ENCODE peak calls at places on chromosomes 16 and 17, in ten cellular contexts. One of them, this sample, is unnamed.
A peak's percentile ranks its signal among the peaks of the same experiment; 100 is the strongest.

GRCh38 chr17:74192950-74193781 is 10.3 kb upstream of the RPL38 start:
- DNase-seq in fibroblast of pulmonary artery: no peak
- DNase-seq in ovary: no peak
- DNase-seq in left ventricle myocardium inferior: peak; percentile 48
- DNase-seq in astrocyte of the spinal cord: no peak
- DNase-seq in GM12865: no peak
- DNase-seq in bronchial epithelial cell: peak; percentile 86
- DNase-seq in heart right ventricle: peak; percentile 40
- DNase-seq in AG04449: no peak
- DNase-seq in small intestine: peak; percentile 82
- DNase-seq in this sample: peak; percentile 69

GRCh38 chr17:27384261-27384701 is 72.0 kb upstream of the KSR1 start:
- DNase-seq in fibroblast of pulmonary artery: peak; percentile 95
- DNase-seq in ovary: no peak
- DNase-seq in left ventricle myocardium inferior: peak; percentile 68
- DNase-seq in astrocyte of the spinal cord: peak; percentile 96
- DNase-seq in GM12865: peak; percentile 56
- DNase-seq in bronchial epithelial cell: peak; percentile 97
- DNase-seq in heart right ventricle: peak; percentile 61
- DNase-seq in AG04449: peak; percentile 92
- DNase-seq in small intestine: no peak
- DNase-seq in this sample: peak; percentile 46

GRCh38 chr16:23786964-23787571 is 32.2 kb downstream of the CHP2 start:
- DNase-seq in fibroblast of pulmonary artery: no peak
- DNase-seq in ovary: no peak
- DNase-seq in left ventricle myocardium inferior: no peak
- DNase-seq in astrocyte of the spinal cord: no peak
- DNase-seq in GM12865: no peak
- DNase-seq in bronchial epithelial cell: no peak
- DNase-seq in heart right ventricle: no peak
- DNase-seq in AG04449: no peak
- DNase-seq in small intestine: no peak
- DNase-seq in this sample: no peak

GRCh38 chr16:80518436-80518835 is 22.4 kb upstream of the DYNLRB2 start:
- DNase-seq in fibroblast of pulmonary artery: no peak
- DNase-seq in ovary: no peak
- DNase-seq in left ventricle myocardium inferior: no peak
- DNase-seq in astrocyte of the spinal cord: peak; percentile 2
- DNase-seq in GM12865: peak; percentile 71
- DNase-seq in bronchial epithelial cell: peak; percentile 50
- DNase-seq in heart right ventricle: no peak
- DNase-seq in AG04449: no peak
- DNase-seq in small intestine: no peak
- DNase-seq in this sample: no peak

GRCh38 chr16:396605-397004 is 394 bp upstream of the NME4 start:
- DNase-seq in fibroblast of pulmonary artery: peak; percentile 56
- DNase-seq in ovary: peak; percentile 59
- DNase-seq in left ventricle myocardium inferior: peak; percentile 56
- DNase-seq in astrocyte of the spinal cord: peak; percentile 31
- DNase-seq in GM12865: peak; percentile 59
- DNase-seq in bronchial epithelial cell: peak; percentile 18
- DNase-seq in heart right ventricle: no peak
- DNase-seq in AG04449: no peak
- DNase-seq in small intestine: no peak
- DNase-seq in this sample: no peak

GRCh38 chr16:27639588-27640276 is 89.8 kb downstream of the KATNIP start:
- DNase-seq in fibroblast of pulmonary artery: peak; percentile 73
- DNase-seq in ovary: no peak
- DNase-seq in left ventricle myocardium inferior: no peak
- DNase-seq in astrocyte of the spinal cord: peak; percentile 62
- DNase-seq in GM12865: peak; percentile 63
- DNase-seq in bronchial epithelial cell: peak; percentile 53
- DNase-seq in heart right ventricle: no peak
- DNase-seq in AG04449: peak; percentile 10
- DNase-seq in small intestine: peak; percentile 38
- DNase-seq in this sample: no peak

GRCh38 chr16:53465606-53466290 is 31.5 kb downstream of the RBL2 start:
- DNase-seq in fibroblast of pulmonary artery: peak; percentile 83
- DNase-seq in ovary: no peak
- DNase-seq in left ventricle myocardium inferior: no peak
- DNase-seq in astrocyte of the spinal cord: peak; percentile 82
- DNase-seq in GM12865: no peak
- DNase-seq in bronchial epithelial cell: peak; percentile 72
- DNase-seq in heart right ventricle: no peak
- DNase-seq in AG04449: peak; percentile 33
- DNase-seq in small intestine: peak; percentile 49
- DNase-seq in this sample: peak; percentile 80

GRCh38 chr16:57611184-57611583 is 17.2 kb upstream of the ADGRG1 start:
- DNase-seq in fibroblast of pulmonary artery: peak; percentile 54
- DNase-seq in ovary: no peak
- DNase-seq in left ventricle myocardium inferior: no peak
- DNase-seq in astrocyte of the spinal cord: peak; percentile 43
- DNase-seq in GM12865: peak; percentile 42
- DNase-seq in bronchial epithelial cell: peak; percentile 80
- DNase-seq in heart right ventricle: no peak
- DNase-seq in AG04449: no peak
- DNase-seq in small intestine: no peak
- DNase-seq in this sample: no peak

GRCh38 chr17:27429666-27430382 is 26.4 kb upstream of the KSR1 start:
- DNase-seq in fibroblast of pulmonary artery: no peak
- DNase-seq in ovary: no peak
- DNase-seq in left ventricle myocardium inferior: no peak
- DNase-seq in astrocyte of the spinal cord: no peak
- DNase-seq in GM12865: no peak
- DNase-seq in bronchial epithelial cell: no peak
- DNase-seq in heart right ventricle: no peak
- DNase-seq in AG04449: no peak
- DNase-seq in small intestine: no peak
- DNase-seq in this sample: no peak

GRCh38 chr17:55285340-55286301 is 20.9 kb downstream of the HLF start:
- DNase-seq in fibroblast of pulmonary artery: peak; percentile 76
- DNase-seq in ovary: peak; percentile 99
- DNase-seq in left ventricle myocardium inferior: peak; percentile 94
- DNase-seq in astrocyte of the spinal cord: peak; percentile 81
- DNase-seq in GM12865: no peak
- DNase-seq in bronchial epithelial cell: peak; percentile 47
- DNase-seq in heart right ventricle: peak; percentile 81
- DNase-seq in AG04449: no peak
- DNase-seq in small intestine: peak; percentile 89
- DNase-seq in this sample: peak; percentile 78

GRCh38 chr16:12891836-12892235 is 9.6 kb upstream of the SHISA9 start:
- DNase-seq in fibroblast of pulmonary artery: no peak
- DNase-seq in ovary: no peak
- DNase-seq in left ventricle myocardium inferior: no peak
- DNase-seq in astrocyte of the spinal cord: no peak
- DNase-seq in GM12865: no peak
- DNase-seq in bronchial epithelial cell: no peak
- DNase-seq in heart right ventricle: no peak
- DNase-seq in AG04449: no peak
- DNase-seq in small intestine: no peak
- DNase-seq in this sample: no peak
- H3K4me3 ChIP-seq in fibroblast of pulmonary artery: no peak overlapping the region
- H3K4me3 ChIP-seq in ovary: no peak overlapping the region
- H3K4me3 ChIP-seq in left ventricle myocardium inferior: no peak overlapping the region
- H3K4me3 ChIP-seq in astrocyte of the spinal cord: no peak overlapping the region
- H3K4me3 ChIP-seq in GM12865: no peak overlapping the region
- H3K4me3 ChIP-seq in bronchial epithelial cell: no peak overlapping the region
- H3K4me3 ChIP-seq in heart right ventricle: no peak overlapping the region
- H3K4me3 ChIP-seq in AG04449: no peak overlapping the region
- H3K4me3 ChIP-seq in small intestine: no peak overlapping the region
- H3K4me3 ChIP-seq in this sample: no peak overlapping the region

DNA sequence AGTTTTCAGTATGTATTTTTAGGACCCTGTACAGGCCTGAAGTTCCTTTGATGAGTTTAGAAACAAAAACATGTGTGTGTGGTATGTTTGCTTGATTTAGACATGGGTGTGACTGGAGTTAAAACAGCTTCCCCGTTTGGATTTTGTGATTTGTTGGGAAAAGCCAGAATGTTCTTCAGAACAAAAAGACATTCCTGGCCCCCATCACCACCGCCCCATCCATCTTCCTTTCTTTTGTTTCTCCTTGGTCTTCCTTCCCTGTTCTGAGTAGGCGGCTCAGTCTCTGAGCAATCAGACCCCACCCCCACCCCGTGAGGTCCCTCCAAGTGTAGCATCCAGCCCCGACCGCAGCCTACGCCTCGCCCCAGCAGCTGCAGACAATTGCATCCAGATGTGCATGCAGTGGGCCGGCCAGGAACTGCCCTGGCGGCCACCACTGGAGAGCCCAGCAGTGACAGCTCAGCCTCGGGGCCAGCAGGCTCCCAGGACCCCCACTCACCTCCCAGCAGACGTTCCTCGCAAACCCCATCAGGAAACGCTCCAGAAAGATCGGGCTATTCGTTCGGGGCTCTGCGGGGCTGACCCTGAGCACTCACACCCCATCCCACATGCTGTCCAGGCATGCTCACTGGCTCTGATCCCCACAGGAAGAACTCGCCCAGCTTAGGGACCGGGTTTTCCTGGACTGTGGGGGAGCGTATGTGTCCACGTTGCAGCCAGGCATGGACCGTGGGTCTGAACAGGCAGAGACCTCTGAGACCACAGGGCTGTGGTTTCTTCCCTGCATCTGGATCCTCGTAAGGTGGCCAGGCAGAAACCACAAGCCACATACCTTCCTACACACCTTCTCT is 99.8 kb upstream of the CDH5 start:
- DNase-seq in fibroblast of pulmonary artery: peak; percentile 76
- DNase-seq in ovary: peak; percentile 75
- DNase-seq in left ventricle myocardium inferior: peak; percentile 76
- DNase-seq in astrocyte of the spinal cord: peak; percentile 95
- DNase-seq in GM12865: no peak
- DNase-seq in bronchial epithelial cell: no peak
- DNase-seq in heart right ventricle: peak; percentile 67
- DNase-seq in AG04449: no peak
- DNase-seq in small intestine: no peak
- DNase-seq in this sample: no peak
- H3K4me3 ChIP-seq in fibroblast of pulmonary artery: no peak overlapping the region
- H3K4me3 ChIP-seq in ovary: no peak overlapping the region
- H3K4me3 ChIP-seq in left ventricle myocardium inferior: no peak overlapping the region
- H3K4me3 ChIP-seq in astrocyte of the spinal cord: no peak overlapping the region
- H3K4me3 ChIP-seq in GM12865: no peak overlapping the region
- H3K4me3 ChIP-seq in bronchial epithelial cell: no peak overlapping the region
- H3K4me3 ChIP-seq in heart right ventricle: no peak overlapping the region
- H3K4me3 ChIP-seq in AG04449: peak overlapping the region; percentile 6
- H3K4me3 ChIP-seq in small intestine: no peak overlapping the region
- H3K4me3 ChIP-seq in this sample: no peak overlapping the region

GRCh38 chr16:70437017-70437581 is 1.8 kb downstream of the ST3GAL2 start:
- DNase-seq in fibroblast of pulmonary artery: peak; percentile 95
- DNase-seq in ovary: peak; percentile 58
- DNase-seq in left ventricle myocardium inferior: no peak
- DNase-seq in astrocyte of the spinal cord: peak; percentile 92
- DNase-seq in GM12865: peak; percentile 41
- DNase-seq in bronchial epithelial cell: no peak
- DNase-seq in heart right ventricle: no peak
- DNase-seq in AG04449: peak; percentile 74
- DNase-seq in small intestine: no peak
- DNase-seq in this sample: no peak
- H3K4me3 ChIP-seq in fibroblast of pulmonary artery: peak overlapping the region; percentile 94
- H3K4me3 ChIP-seq in ovary: no peak overlapping the region
- H3K4me3 ChIP-seq in left ventricle myocardium inferior: peak overlapping the region; percentile 90
- H3K4me3 ChIP-seq in astrocyte of the spinal cord: peak overlapping the region; percentile 91
- H3K4me3 ChIP-seq in GM12865: peak overlapping the region; percentile 93
- H3K4me3 ChIP-seq in bronchial epithelial cell: no peak overlapping the region
- H3K4me3 ChIP-seq in heart right ventricle: peak overlapping the region; percentile 71
- H3K4me3 ChIP-seq in AG04449: peak overlapping the region; percentile 92
- H3K4me3 ChIP-seq in small intestine: no peak overlapping the region
- H3K4me3 ChIP-seq in this sample: no peak overlapping the region

GRCh38 chr17:36933174-36934143 is 3.8 kb upstream of the LHX1 start:
- DNase-seq in fibroblast of pulmonary artery: no peak
- DNase-seq in ovary: no peak
- DNase-seq in left ventricle myocardium inferior: no peak
- DNase-seq in astrocyte of the spinal cord: no peak
- DNase-seq in GM12865: no peak
- DNase-seq in bronchial epithelial cell: no peak
- DNase-seq in heart right ventricle: no peak
- DNase-seq in AG04449: no peak
- DNase-seq in small intestine: peak; percentile 43
- DNase-seq in this sample: no peak

GRCh38 chr17:36931697-36932382 is 5.4 kb upstream of the LHX1 start:
- DNase-seq in fibroblast of pulmonary artery: no peak
- DNase-seq in ovary: no peak
- DNase-seq in left ventricle myocardium inferior: no peak
- DNase-seq in astrocyte of the spinal cord: no peak
- DNase-seq in GM12865: no peak
- DNase-seq in bronchial epithelial cell: no peak
- DNase-seq in heart right ventricle: no peak
- DNase-seq in AG04449: no peak
- DNase-seq in small intestine: no peak
- DNase-seq in this sample: peak; percentile 54

GRCh38 chr17:36934144-36934758 is 3.0 kb upstream of the LHX1 start:
- DNase-seq in fibroblast of pulmonary artery: no peak
- DNase-seq in ovary: no peak
- DNase-seq in left ventricle myocardium inferior: no peak
- DNase-seq in astrocyte of the spinal cord: no peak
- DNase-seq in GM12865: no peak
- DNase-seq in bronchial epithelial cell: no peak
- DNase-seq in heart right ventricle: no peak
- DNase-seq in AG04449: no peak
- DNase-seq in small intestine: no peak
- DNase-seq in this sample: no peak

GRCh38 chr17:36931096-36931696 is 6.1 kb upstream of the LHX1 start:
- DNase-seq in fibroblast of pulmonary artery: no peak
- DNase-seq in ovary: no peak
- DNase-seq in left ventricle myocardium inferior: no peak
- DNase-seq in astrocyte of the spinal cord: no peak
- DNase-seq in GM12865: no peak
- DNase-seq in bronchial epithelial cell: no peak
- DNase-seq in heart right ventricle: no peak
- DNase-seq in AG04449: no peak
- DNase-seq in small intestine: no peak
- DNase-seq in this sample: no peak

GRCh38 chr17:36932383-36933173 is 4.7 kb upstream of the LHX1 start:
- DNase-seq in fibroblast of pulmonary artery: no peak
- DNase-seq in ovary: no peak
- DNase-seq in left ventricle myocardium inferior: no peak
- DNase-seq in astrocyte of the spinal cord: no peak
- DNase-seq in GM12865: no peak
- DNase-seq in bronchial epithelial cell: no peak
- DNase-seq in heart right ventricle: no peak
- DNase-seq in AG04449: no peak
- DNase-seq in small intestine: no peak
- DNase-seq in this sample: no peak
- H3K4me3 ChIP-seq in fibroblast of pulmonary artery: peak overlapping the region; percentile 5
- H3K4me3 ChIP-seq in ovary: no peak overlapping the region
- H3K4me3 ChIP-seq in left ventricle myocardium inferior: peak overlapping the region; percentile 43
- H3K4me3 ChIP-seq in astrocyte of the spinal cord: no peak overlapping the region
- H3K4me3 ChIP-seq in GM12865: no peak overlapping the region
- H3K4me3 ChIP-seq in bronchial epithelial cell: no peak overlapping the region
- H3K4me3 ChIP-seq in heart right ventricle: no peak overlapping the region
- H3K4me3 ChIP-seq in AG04449: no peak overlapping the region
- H3K4me3 ChIP-seq in small intestine: no peak overlapping the region
- H3K4me3 ChIP-seq in this sample: peak overlapping the region; percentile 18

This sample was measured in LNCaP clone FGC.